ENCODE peak calls at places on chromosomes 2 and 18, in eight cellular contexts. C is spleen, E is body of pancreas, G is bronchial epithelial cell, D is Caco-2, J is adrenal gland, X is upper lobe of right lung, O is fibroblast of mammary gland. A is an unnamed sample.
A peak's percentile ranks its signal among the peaks of the same experiment; 100 is the strongest.

GRCh38 chr2:239539776-239540100 is 138.9 kb upstream of the HDAC4 start:
- DNase-seq in C (peak; percentile 31), D (no peak), O (no peak), E (no peak), J (no peak), G (no peak), X (peak; percentile 26), A (no peak)

GRCh38 chr18:36786686-36787085 is 42.1 kb downstream of the TPGS2 start:
- DNase-seq in J (peak; percentile 39), O (peak; percentile 68), D (peak; percentile 32), C (no peak), G (peak; percentile 50), X (peak; percentile 71), E (peak; percentile 33), A (no peak)

GRCh38 chr2:233084488-233084887 is 24.3 kb downstream of the INPP5D start:
- DNase-seq in G (no peak), O (no peak), X (peak; percentile 69), J (peak; percentile 72), D (no peak), E (no peak), C (peak; percentile 91), A (no peak)

GRCh38 chr2:255195-255594 is 8.6 kb downstream of the SH3YL1 start:
- DNase-seq in G (no peak), D (no peak), X (no peak), O (no peak), J (no peak), E (no peak), C (no peak), A (no peak)

GRCh38 chr2:18749912-18750526 is 160.7 kb upstream of the NT5C1B start:
- DNase-seq in E (peak; percentile 65), J (peak; percentile 42), O (peak; percentile 70), C (no peak), X (no peak), G (peak; percentile 38), D (no peak), A (no peak)

GRCh38 chr2:138713069-138713496 is 67.1 kb downstream of the NXPH2 start:
- DNase-seq in C (no peak), X (no peak), O (no peak), E (no peak), D (no peak), J (no peak), G (no peak), A (no peak)

GRCh38 chr2:175366814-175367213 is 185.3 kb upstream of the ATP5MC3 start:
- DNase-seq in D (peak; percentile 40), G (peak; percentile 44), C (no peak), O (peak; percentile 53), J (peak; percentile 22), E (peak; percentile 24), X (no peak), A (peak; percentile 7)

GRCh38 chr18:44781890-44782289 is 101.2 kb downstream of the SETBP1 start:
- DNase-seq in D (no peak), X (no peak), C (no peak), J (no peak), O (peak; percentile 86), G (peak; percentile 44), E (no peak), A (no peak)

GRCh38 chr18:63446266-63446665 is 24.0 kb upstream of the VPS4B start:
- DNase-seq in J (no peak), G (no peak), E (no peak), X (no peak), C (no peak), D (no peak), O (no peak), A (no peak)

GRCh38 chr2:180240774-180241173 is 233.7 kb upstream of the CWC22 start:
- DNase-seq in J (no peak), O (peak; percentile 43), D (no peak), E (no peak), C (no peak), X (no peak), G (peak; percentile 42), A (no peak)

GRCh38 chr2:9613291-9613690 is 17.5 kb downstream of the YWHAQ start:
- DNase-seq in E (no peak), G (no peak), D (no peak), X (no peak), C (no peak), O (peak; percentile 82), J (no peak), A (no peak)

GRCh38 chr2:128467321-128467901 is 148.7 kb upstream of the HS6ST1 start:
- DNase-seq in D (no peak), G (no peak), X (peak; percentile 54), C (no peak), J (no peak), O (no peak), E (no peak), A (no peak)

GRCh38 chr2:24111407-24111861 is 11.7 kb downstream of the PFN4 start:
- DNase-seq in G (peak; percentile 86), D (no peak), X (no peak), E (no peak), C (no peak), O (peak; percentile 19), J (no peak), A (no peak)

GRCh38 chr2:32768387-32769174 is 140.7 kb downstream of the TTC27 start:
- DNase-seq in O (no peak), X (no peak), E (no peak), G (no peak), C (no peak), J (no peak), D (no peak), A (no peak)

GRCh38 chr2:240323601-240324291 is 111.7 kb upstream of the GPC1 start:
- DNase-seq in J (no peak), D (no peak), G (no peak), E (no peak), C (no peak), X (no peak), O (no peak), A (no peak)

GRCh38 chr2:27431395-27431794 is 3.0 kb downstream of the NRBP1 start:
- DNase-seq in J (no peak), O (peak; percentile 82), D (no peak), X (no peak), G (peak; percentile 86), C (no peak), E (no peak), A (no peak)

GRCh38 chr18:24530630-24531111 is 70.2 kb downstream of the HRH4 start:
- DNase-seq in J (peak; percentile 45), C (no peak), X (no peak), O (peak; percentile 65), D (no peak), E (no peak), G (peak; percentile 20), A (no peak)

GRCh38 chr2:187001248-187001647 is 152.3 kb upstream of the ZSWIM2 start:
- DNase-seq in J (no peak), D (no peak), X (no peak), O (no peak), C (no peak), E (no peak), G (no peak), A (no peak)

GRCh38 chr2:30293303-30293912 is 62.1 kb downstream of the LBH start:
- DNase-seq in G (peak; percentile 97), D (no peak), C (no peak), J (no peak), O (peak; percentile 68), E (no peak), X (no peak), A (no peak)

GRCh38 chr2:233996436-233996835 is 54.1 kb upstream of the SPP2 start:
- DNase-seq in E (no peak), J (no peak), X (no peak), C (no peak), G (no peak), O (peak; percentile 86), D (no peak), A (no peak)

GRCh38 chr2:6885968-6886367 is 8.4 kb downstream of the RSAD2 start:
- DNase-seq in E (no peak), X (no peak), J (no peak), D (no peak), G (no peak), C (no peak), O (no peak), A (no peak)

GRCh38 chr2:161165811-161166210 is 5.6 kb downstream of the TANK start:
- DNase-seq in D (no peak), C (no peak), G (no peak), E (no peak), X (no peak), J (no peak), O (no peak), A (no peak)

GRCh38 chr18:36493349-36494281 is 196.1 kb downstream of the FHOD3 start:
- DNase-seq in J (no peak), G (no peak), C (no peak), D (peak; percentile 35), E (peak; percentile 78), X (no peak), O (peak; percentile 62), A (no peak)

DNA sequence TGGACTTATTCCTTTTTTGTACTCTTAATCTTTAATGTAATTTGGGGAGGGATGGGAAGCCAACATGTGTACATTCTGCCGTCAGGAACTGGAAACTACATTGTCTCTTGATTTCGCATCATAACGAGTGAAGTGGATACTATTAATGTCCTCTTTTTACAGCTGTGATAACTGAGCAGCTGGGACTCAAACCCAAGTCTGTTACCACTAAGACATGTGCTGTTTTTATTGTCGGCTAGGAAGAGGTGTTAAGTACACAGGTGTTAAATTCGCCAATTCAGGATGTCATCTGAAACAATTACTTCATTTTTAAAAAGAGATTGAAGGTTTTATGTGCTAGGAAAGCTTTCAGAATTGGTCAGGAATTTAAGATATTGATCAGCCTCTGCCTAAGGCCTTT is 6.9 kb downstream of the GMCL1 start:
- DNase-seq in C (no peak), J (no peak), G (no peak), X (no peak), D (no peak), E (no peak), O (no peak), A (no peak)
- H3K4me3 ChIP-seq in C (no peak overlapping the region), J (no peak overlapping the region), G (no peak overlapping the region), X (no peak overlapping the region), D (no peak overlapping the region), E (no peak overlapping the region), O (no peak overlapping the region), A (no peak overlapping the region)

GRCh38 chr2:238106698-238107524 is 6.8 kb downstream of the ESPNL start:
- DNase-seq in O (no peak), J (peak; percentile 15), C (peak; percentile 84), X (peak; percentile 61), E (peak; percentile 32), G (no peak), D (no peak), A (no peak)
- TF ChIP-seq CTCF in O (no peak), J (no peak), C (no peak), X (no peak), E (peak; percentile 29), G (peak; percentile 53), D (no peak), A (peak; percentile 26)

DNA sequence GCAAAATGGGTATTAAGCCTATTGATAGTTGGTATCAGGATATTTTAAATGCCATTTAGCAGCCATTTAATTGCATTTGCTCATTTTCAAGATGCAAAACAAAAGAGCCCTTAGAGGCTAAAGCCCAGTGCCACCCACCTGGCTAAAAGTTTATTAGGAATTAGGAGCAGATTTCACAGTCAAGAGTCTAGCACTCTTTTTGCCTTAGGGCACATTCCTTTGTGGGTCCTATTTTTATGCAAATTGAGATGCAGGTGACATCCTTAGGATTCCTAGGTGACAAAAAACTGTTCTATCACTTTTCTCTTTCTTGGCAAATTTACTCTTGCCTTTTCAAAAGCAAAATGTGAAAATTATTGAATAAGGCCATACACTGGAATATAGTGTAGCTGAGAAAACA is 42.0 kb downstream of the CTNNA2 start:
- DNase-seq in C (no peak), X (no peak), E (no peak), G (no peak), O (no peak), D (no peak), J (no peak), A (no peak)
- H3K4me3 ChIP-seq in C (no peak overlapping the region), X (no peak overlapping the region), E (no peak overlapping the region), G (no peak overlapping the region), O (no peak overlapping the region), D (no peak overlapping the region), J (no peak overlapping the region), A (no peak overlapping the region)

GRCh38 chr2:85888020-85888744 is 608 bp downstream of the ST3GAL5 start:
- DNase-seq in O (no peak), X (no peak), D (no peak), C (peak; percentile 85), E (peak; percentile 25), G (no peak), J (peak; percentile 61), A (no peak)
- TF ChIP-seq CTCF in O (no peak), X (no peak), D (no peak), C (no peak), E (no peak), G (no peak), J (no peak), A (no peak)